ENCODE peak calls at places on chromosomes 4 and X, in four cellular contexts. F, A, N and W are unnamed samples.

GRCh38 chr4:2932561-2932950 is 30.6 kb downstream of the NOP14 start:
- DNase-seq in F (peak; percentile 8), N (no peak), A (no peak), W (no peak)

GRCh38 chr4:89365375-89366170 is 58.0 kb upstream of the GPRIN3 start:
- DNase-seq in F (no peak), N (no peak), A (no peak), W (no peak)

GRCh38 chrX:30888526-30889146 is 418 bp downstream of the TAB3 start:
- DNase-seq in A (peak; percentile 40), F (peak; percentile 13), N (no peak), W (no peak)

GRCh38 chr4:88938138-88938537 is 118.8 kb downstream of the FAM13A start:
- DNase-seq in A (no peak), F (no peak), N (no peak), W (no peak)

GRCh38 chr4:55546633-55547460 is at the start of gene CLOCK:
- DNase-seq in F (peak; percentile 89), A (peak; percentile 89), N (peak; percentile 74), W (peak; percentile 93)

GRCh38 chr4:41744572-41745291 is 3.8 kb downstream of the PHOX2B start:
- DNase-seq in F (peak; percentile 23), N (no peak), A (no peak), W (no peak)

GRCh38 chr4:17811078-17811603 is 362 bp downstream of the NCAPG start:
- DNase-seq in F (no peak), N (no peak), A (peak; percentile 46), W (no peak)

GRCh38 chr4:19776929-19777328 is 474.8 kb upstream of the SLIT2 start:
- DNase-seq in A (no peak), N (no peak), F (no peak), W (no peak)

GRCh38 chrX:17440258-17440657 is 65.3 kb downstream of the NHS start:
- DNase-seq in F (no peak), A (no peak), N (peak; percentile 36), W (no peak)

GRCh38 chrX:153669174-153669890 is 4.3 kb downstream of the PNCK start:
- DNase-seq in N (no peak), A (peak; percentile 77), F (no peak), W (peak; percentile 83)

GRCh38 chr4:102824398-102824797 is 3.0 kb downstream of the UBE2D3 start:
- DNase-seq in N (no peak), A (no peak), F (no peak), W (no peak)

GRCh38 chr4:140267576-140267975 is 105.9 kb upstream of the SCOC start:
- DNase-seq in N (no peak), F (peak; percentile 27), A (no peak), W (no peak)

GRCh38 chr4:80171656-80172055 is 25.6 kb upstream of the PRDM8 start:
- DNase-seq in F (no peak), A (no peak), N (no peak), W (no peak)

GRCh38 chr4:5040839-5041238 is 10.4 kb upstream of the STK32B start:
- DNase-seq in N (no peak), A (no peak), F (no peak), W (no peak)

GRCh38 chr4:69910016-69910782 is 20.7 kb upstream of the CSN1S1 start:
- DNase-seq in A (no peak), F (no peak), N (no peak), W (no peak)

GRCh38 chrX:115494133-115494532 is 66.8 kb upstream of the PLS3 start:
- DNase-seq in A (no peak), F (no peak), N (peak; percentile 7), W (no peak)

GRCh38 chr4:16018061-16018676 is 55.2 kb upstream of the FGFBP2 start:
- DNase-seq in N (no peak), F (no peak), A (no peak), W (no peak)

GRCh38 chrX:139297638-139298037 is 232.9 kb upstream of the F9 start:
- DNase-seq in F (no peak), A (no peak), N (no peak), W (no peak)

GRCh38 chr4:66613591-66613990 is 931.7 kb downstream of the CENPC start:
- DNase-seq in N (no peak), F (no peak), A (no peak), W (no peak)

GRCh38 chr4:26746742-26747351 is 113.8 kb upstream of the STIM2 start:
- DNase-seq in N (no peak), F (no peak), A (no peak), W (no peak)

GRCh38 chrX:82649645-82650044 is 858.4 kb upstream of the POU3F4 start:
- DNase-seq in N (no peak), A (no peak), F (no peak), W (no peak)

GRCh38 chr4:521636-522330 is 22.8 kb downstream of the PIGG start:
- DNase-seq in A (no peak), N (no peak), F (no peak), W (no peak)

GRCh38 chr4:94410678-94411206 is 41.0 kb upstream of the PDLIM5 start:
- DNase-seq in F (no peak), N (peak; percentile 76), A (no peak), W (no peak)

GRCh38 chr4:103026868-103027267 is 7.4 kb upstream of the SLC9B1 start:
- DNase-seq in A (no peak), N (no peak), F (no peak), W (no peak)

GRCh38 chrX:53263597-53264094 is 17.7 kb downstream of the IQSEC2 start:
- DNase-seq in F (no peak), A (peak; percentile 73), N (no peak), W (no peak)

GRCh38 chr4:125994024-125994423 is 679.3 kb downstream of the FAT4 start:
- DNase-seq in N (no peak), A (no peak), F (no peak), W (no peak)

GRCh38 chr4:185339941-185340340 is 55.8 kb downstream of the LRP2BP start:
- DNase-seq in N (no peak), A (no peak), F (no peak), W (no peak)

GRCh38 chr4:136680761-136681160 is 851.5 kb downstream of the PCDH18 start:
- DNase-seq in F (no peak), N (no peak), A (no peak), W (no peak)

GRCh38 chr4:52010976-52011375 is 9.2 kb downstream of the LRRC66 start:
- DNase-seq in F (no peak), N (no peak), A (no peak), W (no peak)

GRCh38 chrX:150324035-150324728 is 38.9 kb upstream of the MAMLD1 start:
- DNase-seq in A (no peak), F (no peak), N (peak; percentile 4), W (no peak)

GRCh38 chrX:121333942-121334341 is 286.5 kb downstream of the GLUD2 start:
- DNase-seq in N (no peak), A (no peak), F (no peak), W (no peak)

GRCh38 chr4:27638163-27638915 is 777.7 kb downstream of the STIM2 start:
- DNase-seq in N (no peak), A (no peak), F (no peak), W (no peak)

GRCh38 chrX:135543924-135544323 is 23.5 kb downstream of the INTS6L start:
- DNase-seq in A (no peak), N (no peak), F (peak; percentile 40), W (no peak)

GRCh38 chr4:81648576-81649272 is 177.0 kb upstream of the RASGEF1B start:
- DNase-seq in F (no peak), N (no peak), A (no peak), W (no peak)
- TF ChIP-seq FOXJ3 in F (no peak), N (no peak), A (no peak), W (no peak)

GRCh38 chr4:161189286-161190134 is 974.3 kb downstream of the FSTL5 start:
- DNase-seq in N (no peak), F (no peak), A (no peak), W (no peak)
- TF ChIP-seq FOXJ3 in N (no peak), F (no peak), A (no peak), W (no peak)

DNA sequence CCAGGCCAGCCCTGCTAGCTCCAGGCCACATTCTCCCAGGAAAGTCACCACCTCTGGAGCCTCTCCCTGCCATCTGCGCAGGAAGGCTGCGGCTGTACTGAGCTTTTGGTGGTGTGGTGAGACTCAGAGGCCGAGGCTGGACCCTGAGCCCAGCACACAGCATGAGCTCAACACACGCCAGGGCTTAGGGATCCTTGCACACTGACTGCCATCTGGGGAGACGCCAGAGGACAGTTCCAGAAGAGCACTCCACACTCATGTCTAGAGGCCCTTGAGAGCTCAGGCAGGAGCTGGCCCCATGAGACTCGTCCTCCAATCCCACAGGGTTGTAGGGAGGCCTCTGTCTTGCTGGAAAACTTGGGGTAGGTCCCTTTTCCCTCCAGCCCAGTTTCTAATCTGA is 40.6 kb downstream of the ABLIM2 start:
- DNase-seq in F (no peak), A (no peak), N (no peak), W (no peak)
- TF ChIP-seq FOXJ3 in F (no peak), A (no peak), N (no peak), W (no peak)

GRCh38 chrX:140733766-140734342 is 24.3 kb downstream of the LINC00632 start:
- DNase-seq in A (peak; percentile 22), N (peak; percentile 5), F (peak; percentile 11), W (peak; percentile 46)
- TF ChIP-seq FOXJ3 in A (no peak), N (no peak), F (no peak), W (no peak)

GRCh38 chr4:54527532-54527931 is 130.2 kb upstream of the KIT start:
- DNase-seq in N (no peak), A (no peak), F (peak; percentile 21), W (no peak)
- TF ChIP-seq FOXJ3 in N (no peak), A (no peak), F (no peak), W (no peak)

DNA sequence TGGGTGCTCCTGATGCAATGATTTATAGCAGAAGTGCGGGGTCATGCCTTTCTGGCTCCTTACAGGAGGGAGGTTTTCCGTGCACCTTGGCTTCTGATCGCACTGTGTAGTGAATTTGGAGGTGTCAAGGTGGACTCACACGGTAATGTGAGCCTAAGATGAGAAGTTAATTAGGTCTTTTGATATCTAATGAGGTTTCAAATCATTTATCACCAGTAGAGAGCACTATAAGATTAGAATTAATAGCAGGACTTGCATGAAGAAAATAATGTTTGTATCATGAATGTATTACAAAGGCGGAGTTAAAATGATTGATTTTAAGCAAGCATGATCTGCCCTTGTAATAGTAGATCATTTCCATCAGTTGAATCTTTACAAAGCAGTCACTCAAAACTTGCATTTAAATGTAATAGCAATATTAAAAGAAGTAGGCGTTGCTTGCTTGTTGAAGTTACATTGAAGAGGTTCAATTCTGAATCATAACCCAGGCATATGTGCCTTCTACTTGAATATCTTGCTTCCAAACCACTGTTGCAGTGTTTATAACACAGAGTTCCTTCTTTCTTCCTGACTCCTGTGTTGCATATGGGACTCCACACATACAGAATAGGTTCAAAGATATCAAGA is 152.1 kb downstream of the FMR1NB start:
- DNase-seq in N (no peak), A (no peak), F (no peak), W (no peak)
- TF ChIP-seq FOXJ3 in N (no peak), A (no peak), F (no peak), W (no peak)

GRCh38 chrX:78708171-78708570 is 39.3 kb upstream of the LPAR4 start:
- DNase-seq in N (peak; percentile 1), F (peak; percentile 16), A (no peak), W (peak; percentile 1)
- TF ChIP-seq FOXJ3 in N (no peak), F (no peak), A (no peak), W (no peak)